ENCODE peak calls at places on chromosomes 4 and X, in seven cellular contexts. B is cardiac fibroblast, E is suprapubic skin, V is astrocyte of the spinal cord, C is MCF 10A, T is mucosa of descending colon, H is coronary artery. S is an unnamed sample.

GRCh38 chr4:78137538-78137937 is 80.4 kb downstream of the FRAS1 start:
- DNase-seq in V (no peak), T (no peak), E (no peak), C (no peak), H (no peak), B (no peak), S (no peak)

GRCh38 chrX:17888421-17888820 is 27.3 kb upstream of the RAI2 start:
- DNase-seq in V (no peak), C (no peak), H (no peak), B (no peak), E (no peak), T (no peak), S (no peak)

GRCh38 chr4:67566335-67566734 is 7.8 kb downstream of the STAP1 start:
- DNase-seq in V (no peak), H (no peak), E (no peak), T (no peak), C (no peak), B (no peak), S (no peak)

GRCh38 chrX:41333744-41333993 is 293 bp upstream of the DDX3X start:
- DNase-seq in T (no peak), B (peak; percentile 89), C (peak; percentile 92), V (peak; percentile 95), H (no peak), E (peak; percentile 88), S (peak; percentile 58)

GRCh38 chrX:48472851-48473717 is 2.9 kb upstream of the FTSJ1 start:
- DNase-seq in H (no peak), E (no peak), T (no peak), C (no peak), B (peak; percentile 27), V (peak; percentile 18), S (no peak)

GRCh38 chrX:100976211-100976610 is 6.7 kb downstream of the ARL13A start:
- DNase-seq in B (no peak), H (no peak), V (no peak), C (no peak), T (no peak), E (no peak), S (no peak)

GRCh38 chrX:150575415-150575814 is 7.0 kb downstream of the MTM1 start:
- DNase-seq in B (peak; percentile 10), E (no peak), C (peak; percentile 98), V (no peak), H (no peak), T (peak; percentile 31), S (no peak)

GRCh38 chr4:95728145-95728544 is 111.7 kb upstream of the PDHA2 start:
- DNase-seq in T (no peak), B (peak; percentile 87), E (no peak), H (no peak), V (peak; percentile 53), C (peak; percentile 83), S (no peak)

GRCh38 chr4:168589154-168589553 is 92.3 kb downstream of the PALLD start:
- DNase-seq in B (peak; percentile 56), V (peak; percentile 91), E (no peak), C (peak; percentile 97), H (no peak), T (peak; percentile 5), S (no peak)

DNA sequence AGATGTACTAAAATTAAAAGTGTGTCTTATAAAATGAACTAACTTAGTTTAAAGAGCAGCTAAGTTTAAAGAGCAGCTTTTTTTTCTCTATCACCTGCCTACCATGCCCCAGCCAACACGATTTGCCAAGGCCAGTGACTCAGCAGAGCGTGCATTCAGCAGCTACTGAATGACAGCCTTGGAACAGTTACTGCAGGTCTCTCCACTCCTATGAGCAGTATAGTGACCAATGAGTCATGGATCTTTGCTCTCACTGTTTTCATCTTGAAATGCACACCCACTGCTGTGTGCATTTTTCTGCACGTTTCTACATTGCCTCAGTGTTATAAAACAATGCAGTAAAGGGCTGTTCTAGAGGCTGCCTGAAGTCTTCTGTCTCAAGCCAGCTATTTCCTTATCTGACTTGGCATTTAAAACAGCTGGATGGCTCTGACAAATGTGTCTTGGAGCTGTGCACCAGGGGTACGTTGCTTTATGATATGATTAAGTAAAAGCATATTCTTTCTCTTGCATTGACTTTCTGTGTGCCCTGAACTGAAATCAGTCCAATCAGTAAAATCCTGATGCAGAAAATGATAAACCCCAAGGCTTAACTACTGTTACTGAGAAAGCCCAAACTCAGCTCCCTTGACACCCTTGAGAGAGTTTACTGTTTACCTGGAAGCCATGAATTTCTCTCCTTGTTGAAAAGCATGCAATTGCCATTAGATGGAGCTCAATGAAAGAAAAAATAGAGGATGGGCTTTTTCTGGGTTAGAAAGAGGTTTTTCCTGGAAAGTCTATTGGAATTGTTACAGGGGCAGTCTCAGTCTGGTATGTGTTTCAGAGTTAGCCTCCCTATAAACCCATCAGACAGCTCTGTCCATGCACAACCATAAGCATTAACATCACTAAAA is 66.2 kb upstream of the C4orf54 start:
- DNase-seq in E (no peak), H (no peak), C (peak; percentile 93), T (peak; percentile 21), V (peak; percentile 54), B (peak; percentile 84), S (no peak)
- TF ChIP-seq CTCF in E (no peak), H (no peak), C (no peak), T (no peak), V (no peak), B (no peak), S (no peak)

GRCh38 chrX:50098241-50098640 is 102.6 kb downstream of the AKAP4 start:
- DNase-seq in H (no peak), T (no peak), E (no peak), B (no peak), V (no peak), C (no peak), S (no peak)

GRCh38 chrX:50098749-50099148 is 102.1 kb downstream of the AKAP4 start:
- DNase-seq in C (no peak), V (no peak), H (no peak), T (no peak), B (no peak), E (no peak), S (no peak)

GRCh38 chrX:50097121-50097520 is 103.7 kb downstream of the AKAP4 start:
- DNase-seq in E (no peak), C (no peak), T (no peak), V (no peak), B (no peak), H (no peak), S (no peak)

GRCh38 chrX:50103866-50104566 is 96.8 kb downstream of the AKAP4 start:
- DNase-seq in B (peak; percentile 10), V (no peak), C (no peak), T (no peak), H (no peak), E (no peak), S (no peak)

DNA sequence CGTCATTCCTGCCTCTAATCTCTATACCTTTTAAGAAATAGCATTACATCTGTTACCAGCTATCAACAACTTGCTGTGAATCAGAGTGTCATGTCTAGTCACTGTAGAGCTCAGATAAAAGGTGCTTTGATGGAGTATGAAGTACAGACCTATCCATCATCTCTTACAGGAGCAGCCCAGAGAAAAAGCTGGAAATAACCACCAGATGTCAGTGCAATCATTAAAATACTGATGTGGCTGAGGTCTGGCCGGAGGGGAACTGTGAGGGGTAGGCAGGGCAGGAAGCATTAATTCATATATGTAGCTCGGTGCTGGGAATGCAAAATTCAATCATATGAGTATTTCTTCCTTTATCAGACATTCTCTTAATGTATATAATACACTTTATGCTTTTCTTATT is 100.6 kb downstream of the AKAP4 start:
- DNase-seq in E (no peak), V (no peak), T (peak; percentile 36), H (no peak), B (peak; percentile 8), C (peak; percentile 8), S (no peak)
- TF ChIP-seq CTCF in E (no peak), V (peak; percentile 10), T (no peak), H (no peak), B (peak; percentile 16), C (peak; percentile 13), S (no peak)

GRCh38 chr4:153773236-153773690 is 13.4 kb upstream of the RNF175 start:
- DNase-seq in H (no peak), C (peak; percentile 26), V (no peak), E (no peak), B (no peak), T (no peak), S (no peak)
- TF ChIP-seq CTCF in H (no peak), C (no peak), V (peak; percentile 18), E (no peak), B (peak; percentile 13), T (no peak), S (no peak)

DNA sequence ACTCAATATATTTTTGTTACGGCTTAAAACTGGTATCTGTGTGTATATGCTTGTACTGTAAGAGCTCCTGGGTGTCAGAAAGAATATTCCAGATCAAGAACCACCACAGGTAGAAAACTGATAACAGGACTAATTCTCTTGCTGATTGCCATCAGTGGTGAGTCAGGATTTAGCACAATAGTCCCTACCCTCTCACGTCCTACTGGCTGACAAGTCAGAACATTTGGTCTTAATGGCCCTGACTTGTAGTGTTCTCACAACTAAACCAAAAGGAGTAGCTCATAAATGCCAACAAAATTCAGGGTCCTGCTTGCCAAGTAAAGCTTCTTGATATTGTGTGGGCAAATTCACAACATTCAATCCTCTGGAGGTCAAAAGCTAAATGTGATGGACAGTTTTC is 105.2 kb upstream of the MAB21L2 start:
- DNase-seq in V (no peak), B (no peak), T (no peak), C (no peak), E (no peak), H (no peak), S (no peak)
- TF ChIP-seq CTCF in V (no peak), B (no peak), T (no peak), C (no peak), E (no peak), H (no peak), S (no peak)

GRCh38 chr4:47686294-47686872 is 151.5 kb downstream of the CORIN start:
- DNase-seq in V (peak; percentile 32), B (peak; percentile 50), C (peak; percentile 62), H (no peak), T (peak; percentile 70), E (no peak), S (peak; percentile 68)
- TF ChIP-seq CTCF in V (peak; percentile 70), B (peak; percentile 61), C (peak; percentile 61), H (no peak), T (peak; percentile 12), E (peak; percentile 53), S (peak; percentile 75)

GRCh38 chrX:25337841-25338240 is 322.1 kb upstream of the ARX start:
- DNase-seq in B (no peak), V (no peak), H (no peak), T (no peak), C (no peak), E (no peak), S (no peak)

GRCh38 chrX:25344191-25344936 is 328.6 kb upstream of the ARX start:
- DNase-seq in T (no peak), B (no peak), C (peak; percentile 54), H (no peak), V (no peak), E (no peak), S (no peak)

DNA sequence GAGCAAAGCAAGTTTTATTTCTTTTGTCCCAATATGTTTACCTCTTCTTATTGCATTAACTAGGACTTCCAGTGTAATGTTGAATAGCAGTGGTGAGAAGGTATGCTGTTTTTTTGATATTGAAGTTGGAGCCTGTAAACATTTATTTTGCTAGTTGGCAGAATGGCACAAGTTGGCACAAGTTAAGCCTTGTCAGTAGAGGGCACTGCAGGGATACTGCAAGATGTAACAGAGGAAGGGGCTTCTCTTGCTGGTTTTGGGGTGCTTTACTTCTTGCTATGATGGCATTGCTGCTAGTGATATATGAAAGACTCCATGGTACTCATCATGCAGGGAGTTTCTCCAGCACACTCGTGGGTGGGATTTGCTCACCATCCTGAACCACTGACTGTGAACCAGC is 327.3 kb upstream of the ARX start:
- DNase-seq in V (no peak), H (no peak), E (no peak), B (no peak), T (no peak), C (no peak), S (no peak)
- TF ChIP-seq CTCF in V (no peak), H (no peak), E (no peak), B (no peak), T (no peak), C (no peak), S (no peak)

GRCh38 chr4:70601422-70602039 is 9.5 kb downstream of the AMBN start:
- DNase-seq in C (peak; percentile 76), V (peak; percentile 61), E (no peak), H (no peak), B (peak; percentile 51), T (peak; percentile 51), S (peak; percentile 67)
- TF ChIP-seq CTCF in C (peak; percentile 72), V (peak; percentile 69), E (peak; percentile 55), H (peak; percentile 26), B (peak; percentile 67), T (peak; percentile 27), S (peak; percentile 78)

S was measured in nephron progenitor cell.